ENCODE peak calls at places on chromosomes 1 and 21, in five cellular contexts. E, L, I, A and Q are unnamed samples. For H3K27me3, the result is how much of the 10 kb centered on the place peaks cover.

GRCh38 chr1:44812822-44813543 is 4.7 kb downstream of the BTBD19 start:
- DNase-seq in A (no peak), L (peak), I (no peak), E (peak), Q (no peak)

GRCh38 chr1:97350241-97350640 is 570.6 kb downstream of the DPYD start:
- DNase-seq in L (no peak), A (no peak), I (no peak), E (no peak), Q (no peak)

GRCh38 chr1:208101661-208102431 is 142.3 kb downstream of the PLXNA2 start:
- DNase-seq in E (no peak), I (no peak), L (peak), A (peak), Q (peak)

GRCh38 chr1:107534632-107535031 is 393.8 kb downstream of the NTNG1 start:
- DNase-seq in L (peak), I (peak), E (no peak), A (no peak), Q (no peak)

GRCh38 chr1:51926171-51926812 is 47.8 kb upstream of the NRDC start:
- DNase-seq in L (no peak), E (peak), I (peak), A (no peak), Q (no peak)

GRCh38 chr1:218823291-218823900 is 350.3 kb upstream of the LYPLAL1 start:
- DNase-seq in A (no peak), E (no peak), L (no peak), I (peak), Q (no peak)

GRCh38 chr1:204503122-204503912 is 8.7 kb upstream of the PIK3C2B start:
- DNase-seq in L (no peak), E (no peak), I (peak), A (no peak), Q (no peak)

GRCh38 chr1:156140879-156141707 is 12.3 kb upstream of the SEMA4A start:
- DNase-seq in L (no peak), I (no peak), E (peak), A (no peak), Q (no peak)

GRCh38 chr21:41927727-41928409 is 25.9 kb downstream of the C2CD2 start:
- DNase-seq in L (no peak), I (no peak), A (no peak), E (no peak), Q (no peak)

GRCh38 chr21:41283211-41283818 is 33.3 kb upstream of the FAM3B start:
- DNase-seq in A (peak), I (peak), E (peak), L (peak), Q (peak)

GRCh38 chr1:112502827-112503226 is 5.9 kb upstream of the WNT2B start:
- DNase-seq in L (no peak), I (no peak), E (no peak), A (no peak), Q (no peak)

GRCh38 chr1:112011231-112011630 is 21.8 kb upstream of the KCND3 start:
- DNase-seq in A (peak), I (peak), L (no peak), E (no peak), Q (no peak)

GRCh38 chr1:61322769-61323168 is 240.4 kb downstream of the NFIA start:
- DNase-seq in A (no peak), E (no peak), I (peak), L (no peak), Q (no peak)

DNA sequence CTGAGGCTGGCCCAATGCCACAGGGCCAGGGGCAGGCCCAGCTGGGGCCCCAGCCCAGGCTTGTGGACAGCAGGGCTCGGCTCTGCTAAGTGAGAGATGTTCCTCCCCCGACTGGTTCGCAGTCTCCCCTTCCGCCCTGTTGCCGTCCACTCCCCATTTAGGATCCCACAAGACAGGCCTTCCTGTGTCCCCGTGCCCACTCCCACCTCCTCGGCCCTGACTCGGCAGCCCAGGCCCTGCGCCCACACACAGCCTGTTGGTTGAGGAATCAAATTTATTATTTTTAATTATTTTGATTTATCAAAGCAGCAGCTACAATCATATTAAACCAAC is 78.4 kb downstream of the CASZ1 start:
- DNase-seq in I (no peak), A (no peak), L (no peak), E (no peak), Q (no peak)
- H3K27me3 ChIP-seq in I (under half), A (under half), L (under half), E (under half), Q (under half)

GRCh38 chr1:166671627-166672026 is 167.6 kb upstream of the POGK start:
- DNase-seq in L (no peak), E (no peak), A (no peak), I (no peak), Q (no peak)

GRCh38 chr1:166675213-166675612 is 164.1 kb upstream of the POGK start:
- DNase-seq in E (no peak), A (no peak), I (no peak), L (no peak), Q (no peak)

GRCh38 chr1:166679369-166679768 is 159.9 kb upstream of the POGK start:
- DNase-seq in E (no peak), I (no peak), L (no peak), A (no peak), Q (no peak)

GRCh38 chr1:166676981-166677380 is 162.3 kb upstream of the POGK start:
- DNase-seq in E (no peak), A (no peak), L (no peak), I (no peak), Q (no peak)

DNA sequence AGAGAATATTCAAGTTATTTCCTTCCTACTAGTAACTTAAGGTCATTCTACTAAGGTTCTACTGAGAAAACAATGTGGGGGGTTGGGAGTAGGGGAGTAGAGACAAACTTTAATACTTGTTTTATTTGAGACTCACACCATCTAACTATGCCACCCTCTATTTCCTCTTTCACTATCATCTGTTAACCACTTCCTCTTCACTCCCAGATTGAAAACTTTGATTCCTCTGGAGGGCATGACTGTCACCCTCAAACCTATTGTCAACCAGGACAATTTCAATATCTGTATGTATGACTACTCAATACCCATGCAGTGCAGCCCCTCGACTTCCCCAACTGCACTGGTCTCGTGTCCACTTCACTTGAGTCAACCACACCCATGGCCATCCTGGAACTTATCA is 165.6 kb upstream of the POGK start:
- DNase-seq in E (no peak), L (no peak), A (no peak), I (no peak), Q (no peak)
- H3K27me3 ChIP-seq in E (under half), L (under half), A (under half), I (under half), Q (under half)

DNA sequence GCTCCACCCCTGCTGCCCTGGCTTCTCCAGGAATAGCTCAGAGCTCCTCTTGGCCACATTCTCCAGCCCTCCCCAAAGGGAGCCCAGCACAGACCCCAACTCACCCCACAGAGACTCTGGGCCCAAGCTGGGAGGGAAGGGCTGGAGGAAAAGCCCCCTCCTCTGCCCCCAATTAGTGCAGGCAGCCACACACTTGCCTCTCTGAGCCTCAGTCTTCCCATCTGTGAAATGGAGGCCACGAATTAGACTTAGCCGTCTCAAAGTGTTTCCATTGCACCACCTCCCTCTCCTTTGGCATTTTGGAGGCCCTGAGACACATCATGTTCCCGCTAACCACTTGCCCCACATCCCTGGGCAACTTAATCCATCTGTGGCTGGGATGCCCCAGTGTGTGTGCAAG is 108.0 kb downstream of the PAX7 start:
- DNase-seq in I (no peak), A (no peak), L (no peak), E (no peak), Q (no peak)
- H3K27me3 ChIP-seq in I (under half), A (under half), L (under half), E (under half), Q (under half)

GRCh38 chr1:36768486-36769178 is 265.7 kb downstream of the GRIK3 start:
- DNase-seq in E (peak), L (no peak), I (no peak), A (no peak), Q (no peak)

GRCh38 chr1:36764796-36765195 is 269.5 kb downstream of the GRIK3 start:
- DNase-seq in I (no peak), E (peak), A (no peak), L (no peak), Q (no peak)

GRCh38 chr1:36763771-36764170 is 270.5 kb downstream of the GRIK3 start:
- DNase-seq in E (no peak), A (no peak), I (no peak), L (no peak), Q (no peak)

GRCh38 chr1:36765785-36766300 is 268.5 kb downstream of the GRIK3 start:
- DNase-seq in L (no peak), A (no peak), I (no peak), E (peak), Q (no peak)

DNA sequence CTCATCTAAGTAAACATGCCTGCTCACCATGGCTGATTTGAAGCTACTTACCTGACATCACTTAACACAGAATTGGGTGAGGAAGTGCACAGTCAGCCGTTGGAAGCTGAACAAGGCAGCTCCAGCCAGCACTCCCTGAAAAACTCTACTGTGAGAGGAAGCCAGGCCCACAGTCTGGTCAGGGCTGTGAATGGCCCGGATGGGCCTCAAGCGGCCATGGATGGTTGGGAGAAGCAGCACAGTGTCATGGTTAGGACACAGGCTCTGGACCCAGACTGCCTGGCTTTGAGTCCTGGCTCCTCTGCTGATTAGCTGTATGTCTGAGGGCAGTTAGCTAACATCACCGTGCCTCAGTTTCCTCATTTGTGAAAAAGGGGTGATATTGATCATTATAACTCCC is 267.8 kb downstream of the GRIK3 start:
- DNase-seq in L (no peak), E (peak), I (no peak), A (no peak), Q (no peak)
- H3K27me3 ChIP-seq in L (under half), E (under half), I (under half), A (under half), Q (under half)

GRCh38 chr1:245290836-245291235 is 136.1 kb downstream of the KIF26B start:
- DNase-seq in L (no peak), I (no peak), E (no peak), A (no peak), Q (no peak)

GRCh38 chr1:245292571-245292970 is 137.8 kb downstream of the KIF26B start:
- DNase-seq in L (no peak), E (no peak), A (no peak), I (no peak), Q (no peak)

GRCh38 chr1:245294021-245294420 is 139.2 kb downstream of the KIF26B start:
- DNase-seq in A (no peak), I (no peak), L (no peak), E (no peak), Q (no peak)

GRCh38 chr1:245291351-245291750 is 136.6 kb downstream of the KIF26B start:
- DNase-seq in A (no peak), I (no peak), L (no peak), E (no peak), Q (no peak)

GRCh38 chr1:245292141-245292540 is 137.4 kb downstream of the KIF26B start:
- DNase-seq in A (no peak), I (no peak), E (no peak), L (no peak), Q (no peak)
- H3K27me3 ChIP-seq in A (under half), I (half or more), E (under half), L (under half), Q (under half)

GRCh38 chr1:110554871-110555801 is 36.2 kb upstream of the KCNA10 start:
- DNase-seq in L (peak), E (peak), I (no peak), A (no peak), Q (peak)

GRCh38 chr1:110547017-110547416 is 28.0 kb upstream of the KCNA10 start:
- DNase-seq in A (no peak), I (no peak), E (no peak), L (no peak), Q (no peak)

GRCh38 chr1:110555807-110556470 is 37.0 kb upstream of the KCNA10 start:
- DNase-seq in L (no peak), I (no peak), A (peak), E (no peak), Q (no peak)

GRCh38 chr1:110548381-110548780 is 29.4 kb upstream of the KCNA10 start:
- DNase-seq in I (peak), L (no peak), E (peak), A (no peak), Q (no peak)

GRCh38 chr1:110551278-110551809 is 32.4 kb upstream of the KCNA10 start:
- DNase-seq in L (no peak), I (no peak), A (no peak), E (no peak), Q (no peak)
- H3K27me3 ChIP-seq in L (under half), I (half or more), A (under half), E (half or more), Q (under half)

GRCh38 chr1:3351300-3352083 is 103.0 kb upstream of the ARHGEF16 start:
- DNase-seq in E (no peak), A (peak), L (no peak), I (peak), Q (no peak)

GRCh38 chr1:3349161-3349967 is 105.1 kb upstream of the ARHGEF16 start:
- DNase-seq in L (no peak), A (no peak), E (peak), I (peak), Q (no peak)

GRCh38 chr1:3349968-3350299 is 104.5 kb upstream of the ARHGEF16 start:
- DNase-seq in E (no peak), I (no peak), A (no peak), L (no peak), Q (no peak)

GRCh38 chr1:3352084-3352951 is 102.1 kb upstream of the ARHGEF16 start:
- DNase-seq in L (peak), E (peak), I (peak), A (peak), Q (no peak)

GRCh38 chr1:3350441-3351261 is 103.8 kb upstream of the ARHGEF16 start:
- DNase-seq in L (no peak), E (no peak), A (peak), I (no peak), Q (no peak)
- H3K27me3 ChIP-seq in L (under half), E (under half), A (under half), I (half or more), Q (under half)

GRCh38 chr1:46448109-46448911 is 41.3 kb upstream of the DMBX1 start:
- DNase-seq in E (peak), L (no peak), I (no peak), A (no peak), Q (no peak)

GRCh38 chr1:46445773-46446256 is 43.8 kb upstream of the DMBX1 start:
- DNase-seq in I (no peak), L (no peak), A (no peak), E (no peak), Q (no peak)

GRCh38 chr1:46447499-46448108 is 42.0 kb upstream of the DMBX1 start:
- DNase-seq in L (no peak), I (no peak), A (no peak), E (no peak), Q (no peak)

GRCh38 chr1:46444466-46444865 is 45.2 kb upstream of the DMBX1 start:
- DNase-seq in L (no peak), I (no peak), A (no peak), E (no peak), Q (no peak)

GRCh38 chr1:46446646-46447498 is 42.8 kb upstream of the DMBX1 start:
- DNase-seq in I (peak), E (peak), A (peak), L (peak), Q (peak)
- H3K27me3 ChIP-seq in I (under half), E (half or more), A (under half), L (half or more), Q (under half)

DNA sequence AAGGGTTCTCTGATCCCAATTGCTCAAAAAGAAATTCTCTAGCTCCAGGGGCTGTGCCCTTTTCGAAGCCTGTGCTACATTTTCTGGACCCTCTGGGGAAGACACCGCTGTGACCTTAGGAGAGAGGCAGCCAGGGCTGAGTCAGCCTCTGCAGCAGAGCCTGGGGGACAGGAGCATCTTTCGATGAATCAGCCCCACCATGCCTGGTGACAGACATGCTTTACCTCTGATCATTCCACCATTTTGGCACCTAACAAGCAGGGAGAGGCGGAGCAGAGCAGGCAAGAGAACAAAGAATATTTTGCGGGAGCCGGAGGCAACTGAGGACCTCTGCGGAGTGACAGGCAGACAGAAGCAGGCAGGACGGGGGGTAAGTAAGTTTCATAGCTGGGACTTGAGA is 84.9 kb downstream of the VWA5B1 start:
- DNase-seq in L (no peak), A (no peak), E (no peak), I (peak), Q (no peak)
- H3K27me3 ChIP-seq in L (under half), A (under half), E (half or more), I (under half), Q (under half)

GRCh38 chr1:36150296-36151132 is 1.2 kb upstream of the TRAPPC3 start:
- DNase-seq in E (peak), L (peak), A (peak), I (peak), Q (peak)

GRCh38 chr1:36149973-36150295 is 648 bp upstream of the TRAPPC3 start:
- DNase-seq in I (no peak), A (no peak), E (no peak), L (no peak), Q (peak)

GRCh38 chr1:36151133-36151844 is 2.0 kb upstream of the TRAPPC3 start:
- DNase-seq in I (no peak), E (no peak), A (no peak), L (no peak), Q (no peak)

GRCh38 chr1:36153476-36153875 is 2.5 kb upstream of the MAP7D1 start:
- DNase-seq in L (no peak), E (no peak), A (no peak), I (no peak), Q (no peak)

DNA sequence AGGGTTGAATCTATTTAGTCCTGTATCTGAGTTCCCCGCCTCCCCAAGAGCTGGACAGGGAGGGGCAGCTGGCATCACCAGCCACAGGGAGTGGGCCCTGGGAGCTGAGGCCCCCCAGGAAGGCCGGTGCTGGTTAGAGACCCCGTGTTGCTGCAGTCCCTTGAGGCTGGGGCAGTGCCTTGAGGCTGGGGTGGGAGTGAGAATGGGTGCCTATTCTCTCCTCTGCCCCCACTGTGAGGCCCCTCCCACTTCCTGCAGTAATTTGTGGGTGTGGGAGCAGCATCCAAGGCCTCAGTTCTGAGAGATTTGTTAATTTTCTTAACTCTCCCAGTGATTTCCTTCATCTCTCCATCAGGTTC is 2.5 kb upstream of the TRAPPC3 start:
- DNase-seq in I (no peak), L (peak), A (peak), E (no peak), Q (no peak)
- H3K27me3 ChIP-seq in I (under half), L (under half), A (under half), E (under half), Q (under half)